ENCODE peak calls at places on chromosomes 2 and 18, in four cellular contexts. One of them, this sample, is unnamed.

GRCh38 chr2:98815795-98816194 is 84.9 kb upstream of the MGAT4A start:
- DNase-seq in H1: no peak
- DNase-seq in K562: no peak
- DNase-seq in GM12878: no peak
- DNase-seq in this sample: no peak

GRCh38 chr2:29528891-29529520 is 392.4 kb downstream of the ALK start:
- DNase-seq in H1: no peak
- DNase-seq in K562: no peak
- DNase-seq in GM12878: no peak
- DNase-seq in this sample: no peak

GRCh38 chr2:26172866-26173595 is at the start of gene GAREM2:
- DNase-seq in H1: no peak
- DNase-seq in K562: peak; percentile 73
- DNase-seq in GM12878: no peak
- DNase-seq in this sample: peak; percentile 99

GRCh38 chr18:23626451-23627279 is 36.0 kb downstream of the ANKRD29 start:
- DNase-seq in H1: no peak
- DNase-seq in K562: no peak
- DNase-seq in GM12878: no peak
- DNase-seq in this sample: no peak

GRCh38 chr2:86186431-86186830 is 8.8 kb downstream of the IMMT start:
- DNase-seq in H1: no peak
- DNase-seq in K562: no peak
- DNase-seq in GM12878: no peak
- DNase-seq in this sample: no peak

GRCh38 chr2:16127958-16128357 is 187.6 kb downstream of the MYCN start:
- DNase-seq in H1: peak; percentile 17
- DNase-seq in K562: no peak
- DNase-seq in GM12878: no peak
- DNase-seq in this sample: no peak

GRCh38 chr18:78797499-78797898 is 182.1 kb upstream of the SALL3 start:
- DNase-seq in H1: no peak
- DNase-seq in K562: no peak
- DNase-seq in GM12878: no peak
- DNase-seq in this sample: no peak

GRCh38 chr2:237627463-237628321 is at the start of gene LRRFIP1:
- DNase-seq in H1: peak; percentile 54
- DNase-seq in K562: no peak
- DNase-seq in GM12878: no peak
- DNase-seq in this sample: peak; percentile 95

GRCh38 chr18:2716394-2717326 is 61.1 kb downstream of the SMCHD1 start:
- DNase-seq in H1: no peak
- DNase-seq in K562: no peak
- DNase-seq in GM12878: no peak
- DNase-seq in this sample: no peak

GRCh38 chr2:196530910-196531309 is 108.6 kb upstream of the CCDC150 start:
- DNase-seq in H1: no peak
- DNase-seq in K562: no peak
- DNase-seq in GM12878: no peak
- DNase-seq in this sample: no peak

GRCh38 chr2:15059870-15060617 is 427.5 kb downstream of the LRATD1 start:
- DNase-seq in H1: no peak
- DNase-seq in K562: no peak
- DNase-seq in GM12878: no peak
- DNase-seq in this sample: no peak

GRCh38 chr2:220452561-220452960 is 825.1 kb downstream of the SLC4A3 start:
- DNase-seq in H1: no peak
- DNase-seq in K562: no peak
- DNase-seq in GM12878: no peak
- DNase-seq in this sample: no peak

GRCh38 chr2:182506606-182507005 is 79.8 kb upstream of the PDE1A start:
- DNase-seq in H1: no peak
- DNase-seq in K562: no peak
- DNase-seq in GM12878: no peak
- DNase-seq in this sample: peak; percentile 16

GRCh38 chr2:71613953-71614925 is 160.9 kb downstream of the DYSF start:
- DNase-seq in H1: peak; percentile 33
- DNase-seq in K562: no peak
- DNase-seq in GM12878: no peak
- DNase-seq in this sample: no peak

GRCh38 chr2:199273043-199273647 is 184.6 kb downstream of the SATB2 start:
- DNase-seq in H1: no peak
- DNase-seq in K562: no peak
- DNase-seq in GM12878: no peak
- DNase-seq in this sample: no peak

GRCh38 chr2:74585406-74586182 is 31.1 kb downstream of the DOK1 start:
- DNase-seq in H1: no peak
- DNase-seq in K562: peak; percentile 37
- DNase-seq in GM12878: no peak
- DNase-seq in this sample: no peak

GRCh38 chr2:122391726-122392125 is 636.3 kb downstream of the TSN start:
- DNase-seq in H1: no peak
- DNase-seq in K562: no peak
- DNase-seq in GM12878: no peak
- DNase-seq in this sample: no peak

GRCh38 chr2:9984861-9985480 is 33.5 kb downstream of the GRHL1 start:
- DNase-seq in H1: no peak
- DNase-seq in K562: no peak
- DNase-seq in GM12878: no peak
- DNase-seq in this sample: no peak

GRCh38 chr2:48346124-48346536 is 183.8 kb upstream of the STON1 start:
- DNase-seq in H1: no peak
- DNase-seq in K562: no peak
- DNase-seq in GM12878: no peak
- DNase-seq in this sample: no peak

GRCh38 chr2:157876771-157877108 is 610 bp upstream of the ACVR1 start:
- DNase-seq in H1: no peak
- DNase-seq in K562: no peak
- DNase-seq in GM12878: no peak
- DNase-seq in this sample: no peak

GRCh38 chr2:156687715-156688114 is 251.5 kb downstream of the GPD2 start:
- DNase-seq in H1: no peak
- DNase-seq in K562: no peak
- DNase-seq in GM12878: no peak
- DNase-seq in this sample: no peak

GRCh38 chr18:79397830-79398761 is 2.4 kb downstream of the NFATC1 start:
- DNase-seq in H1: no peak
- DNase-seq in K562: no peak
- DNase-seq in GM12878: no peak
- DNase-seq in this sample: no peak

GRCh38 chr2:11123001-11123809 is 32.1 kb upstream of the SLC66A3 start:
- DNase-seq in H1: no peak
- DNase-seq in K562: no peak
- DNase-seq in GM12878: no peak
- DNase-seq in this sample: no peak

GRCh38 chr18:22253676-22254075 is 84.3 kb downstream of the GATA6 start:
- DNase-seq in H1: no peak
- DNase-seq in K562: no peak
- DNase-seq in GM12878: no peak
- DNase-seq in this sample: no peak

GRCh38 chr2:237980751-237981150 is 13.9 kb downstream of the UBE2F start:
- DNase-seq in H1: no peak
- DNase-seq in K562: no peak
- DNase-seq in GM12878: no peak
- DNase-seq in this sample: no peak

GRCh38 chr2:73004889-73005596 is 66.5 kb downstream of the SFXN5 start:
- DNase-seq in H1: peak; percentile 40
- DNase-seq in K562: no peak
- DNase-seq in GM12878: no peak
- DNase-seq in this sample: no peak

GRCh38 chr18:12432881-12433280 is 25.2 kb downstream of the PRELID3A start:
- DNase-seq in H1: no peak
- DNase-seq in K562: no peak
- DNase-seq in GM12878: no peak
- DNase-seq in this sample: no peak

GRCh38 chr2:11550901-11551568 is 17.2 kb downstream of the GREB1 start:
- DNase-seq in H1: peak; percentile 28
- DNase-seq in K562: no peak
- DNase-seq in GM12878: no peak
- DNase-seq in this sample: no peak

GRCh38 chr2:3665886-3666612 is 8.0 kb downstream of the ALLC start:
- DNase-seq in H1: peak; percentile 24
- DNase-seq in K562: no peak
- DNase-seq in GM12878: no peak
- DNase-seq in this sample: no peak

DNA sequence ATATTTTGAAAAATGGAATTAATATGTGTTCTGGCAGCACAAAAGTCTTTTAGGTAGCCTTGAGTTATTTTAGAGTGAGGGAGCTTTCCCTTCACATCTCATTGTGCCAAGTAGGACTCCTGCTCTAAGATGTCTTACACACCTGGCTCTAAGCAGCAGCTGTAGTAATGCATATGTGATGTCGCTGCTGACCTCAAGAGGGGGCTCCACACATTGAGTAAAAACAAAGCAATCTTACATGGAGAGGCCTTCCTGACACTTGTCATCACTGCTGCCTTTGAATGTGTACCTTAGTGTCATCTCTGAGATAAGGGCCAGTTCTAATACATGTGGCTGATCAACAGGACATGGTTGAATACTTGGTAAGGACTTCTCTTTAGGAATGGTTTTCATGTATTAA is 75.8 kb downstream of the ACTR3 start:
- DNase-seq in H1: peak; percentile 48
- DNase-seq in K562: peak; percentile 35
- DNase-seq in GM12878: no peak
- DNase-seq in this sample: no peak
- TF ChIP-seq NRF1 in H1: no peak
- TF ChIP-seq NRF1 in K562: no peak
- TF ChIP-seq NRF1 in GM12878: no peak
- TF ChIP-seq NRF1 in this sample: no peak

GRCh38 chr2:109711230-109712125 is 82.6 kb upstream of the RGPD5 start:
- DNase-seq in H1: no peak
- DNase-seq in K562: no peak
- DNase-seq in GM12878: no peak
- DNase-seq in this sample: no peak

GRCh38 chr2:109710505-109711229 is 83.4 kb upstream of the RGPD5 start:
- DNase-seq in H1: no peak
- DNase-seq in K562: no peak
- DNase-seq in GM12878: no peak
- DNase-seq in this sample: no peak

GRCh38 chr2:109703076-109703475 is 88.9 kb downstream of the SOWAHC start:
- DNase-seq in H1: no peak
- DNase-seq in K562: no peak
- DNase-seq in GM12878: no peak
- DNase-seq in this sample: no peak

GRCh38 chr2:109703798-109704197 is 89.6 kb downstream of the SOWAHC start:
- DNase-seq in H1: no peak
- DNase-seq in K562: no peak
- DNase-seq in GM12878: no peak
- DNase-seq in this sample: no peak

DNA sequence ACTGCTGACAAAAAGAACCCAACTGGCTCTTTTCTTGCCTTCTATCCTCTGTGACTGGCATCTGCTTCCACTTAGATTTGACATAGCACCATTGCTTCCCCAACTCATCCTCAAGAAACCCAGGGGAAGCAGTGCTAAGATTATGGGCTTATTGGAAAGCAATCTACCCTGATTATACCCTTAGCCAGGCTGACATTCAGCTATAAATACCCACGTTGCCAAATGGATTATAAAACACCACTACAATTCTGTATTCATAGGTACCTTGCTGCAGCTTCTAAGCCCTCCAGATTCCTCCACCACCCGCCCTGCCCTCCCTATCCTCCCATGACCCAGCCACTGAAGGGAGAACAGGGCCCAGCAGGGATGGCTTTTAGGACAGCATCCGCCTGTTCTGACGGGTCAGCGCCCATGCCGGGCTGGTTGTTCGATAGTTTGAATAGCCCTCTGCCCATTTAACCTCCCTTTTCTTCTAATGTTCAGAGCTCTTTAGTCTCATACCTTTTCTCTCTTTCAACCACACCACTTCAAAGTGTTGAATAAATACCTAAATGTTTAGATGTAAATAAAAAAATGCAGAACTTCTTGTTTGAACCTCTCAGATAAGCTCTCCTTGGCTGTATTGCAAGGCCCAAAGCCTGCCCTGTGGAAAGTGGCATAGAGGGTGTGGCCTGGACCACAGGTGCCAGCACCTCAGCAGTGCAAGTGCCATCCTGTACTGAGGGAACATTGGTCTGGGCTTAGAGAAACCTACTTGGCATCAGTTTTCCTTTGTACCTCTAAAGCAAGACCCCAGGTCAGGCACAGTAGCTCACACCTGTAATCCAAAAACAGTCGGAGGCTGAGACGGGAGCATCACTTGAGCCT is 86.6 kb upstream of the RGPD5 start:
- DNase-seq in H1: no peak
- DNase-seq in K562: no peak
- DNase-seq in GM12878: no peak
- DNase-seq in this sample: no peak
- TF ChIP-seq NRF1 in H1: no peak
- TF ChIP-seq NRF1 in K562: no peak
- TF ChIP-seq NRF1 in GM12878: no peak
- TF ChIP-seq NRF1 in this sample: no peak

DNA sequence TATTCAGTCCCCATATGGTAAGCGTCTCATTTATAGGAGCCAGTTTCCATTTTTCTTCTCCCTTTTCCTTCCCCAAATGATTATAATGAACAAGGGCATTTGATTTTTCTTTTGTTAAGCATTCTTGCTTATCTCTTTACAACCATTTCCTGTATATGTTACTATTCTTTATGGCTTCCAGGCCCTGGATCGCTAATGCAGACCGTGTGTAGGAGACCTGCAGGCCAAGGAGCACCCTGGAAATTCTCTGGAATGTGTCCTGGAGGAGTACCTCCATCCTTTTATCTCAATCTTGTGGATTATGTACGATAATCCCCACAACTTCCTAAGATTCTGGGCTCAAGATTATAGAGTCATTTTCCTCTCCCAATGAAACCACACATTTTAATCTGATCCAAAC is 439.6 kb upstream of the MMADHC start:
- DNase-seq in H1: no peak
- DNase-seq in K562: no peak
- DNase-seq in GM12878: no peak
- DNase-seq in this sample: no peak
- TF ChIP-seq NRF1 in H1: no peak
- TF ChIP-seq NRF1 in K562: no peak
- TF ChIP-seq NRF1 in GM12878: no peak
- TF ChIP-seq NRF1 in this sample: no peak

GRCh38 chr2:121273116-121273515 is 11.9 kb downstream of the TFCP2L1 start:
- DNase-seq in H1: no peak
- DNase-seq in K562: no peak
- DNase-seq in GM12878: no peak
- DNase-seq in this sample: no peak
- TF ChIP-seq NRF1 in H1: no peak
- TF ChIP-seq NRF1 in K562: no peak
- TF ChIP-seq NRF1 in GM12878: no peak
- TF ChIP-seq NRF1 in this sample: no peak

DNA sequence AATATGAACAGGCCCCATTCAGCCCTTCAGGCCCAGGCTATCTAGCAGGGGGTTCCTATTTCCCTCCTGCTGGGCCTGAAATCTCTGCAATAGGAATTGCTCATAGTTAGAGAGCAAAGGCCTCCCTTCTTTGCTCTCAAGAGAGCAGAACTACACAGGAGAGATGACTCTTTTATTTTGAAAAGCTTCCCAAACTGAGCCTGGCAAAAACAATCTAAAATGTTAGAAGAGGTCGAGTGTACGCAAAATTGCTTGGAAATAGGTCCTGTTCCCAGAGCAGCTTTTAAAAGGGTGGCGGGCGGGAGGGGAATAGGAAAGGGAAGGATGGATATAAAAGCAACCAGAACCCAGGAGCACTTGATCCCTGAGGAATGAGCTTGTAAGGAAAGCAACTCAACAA is 68.4 kb upstream of the APCDD1 start:
- DNase-seq in H1: no peak
- DNase-seq in K562: no peak
- DNase-seq in GM12878: no peak
- DNase-seq in this sample: no peak
- TF ChIP-seq NRF1 in H1: no peak
- TF ChIP-seq NRF1 in K562: no peak
- TF ChIP-seq NRF1 in GM12878: no peak
- TF ChIP-seq NRF1 in this sample: no peak